ENCODE peak calls at places on chromosomes 7 and 10, in eight cellular contexts. One of them, this sample, is unnamed.

GRCh38 chr10:112507988-112508387 is 61.0 kb downstream of the VTI1A start:
- DNase-seq in heart left ventricle: no peak
- DNase-seq in uterus: no peak
- DNase-seq in stomach: no peak
- DNase-seq in ovary: no peak
- DNase-seq in gastrocnemius medialis: no peak
- DNase-seq in HCT116: no peak
- DNase-seq in transverse colon: no peak
- DNase-seq in this sample: no peak

GRCh38 chr7:107913846-107914245 is 22.9 kb downstream of the DLD start:
- DNase-seq in transverse colon: no peak
- DNase-seq in gastrocnemius medialis: no peak
- DNase-seq in ovary: no peak
- DNase-seq in uterus: no peak
- DNase-seq in heart left ventricle: no peak
- DNase-seq in HCT116: no peak
- DNase-seq in stomach: no peak
- DNase-seq in this sample: no peak

GRCh38 chr7:142880886-142881505 is 4.5 kb downstream of the TRPV6 start:
- DNase-seq in HCT116: peak; percentile 37
- DNase-seq in uterus: no peak
- DNase-seq in gastrocnemius medialis: no peak
- DNase-seq in ovary: no peak
- DNase-seq in heart left ventricle: no peak
- DNase-seq in stomach: peak; percentile 58
- DNase-seq in transverse colon: no peak
- DNase-seq in this sample: no peak

GRCh38 chr10:124892905-124893304 is 49.0 kb upstream of the ZRANB1 start:
- DNase-seq in HCT116: no peak
- DNase-seq in uterus: no peak
- DNase-seq in ovary: no peak
- DNase-seq in stomach: no peak
- DNase-seq in gastrocnemius medialis: no peak
- DNase-seq in heart left ventricle: no peak
- DNase-seq in transverse colon: no peak
- DNase-seq in this sample: no peak

GRCh38 chr7:121372376-121373024 is 23.6 kb downstream of the FAM3C start:
- DNase-seq in uterus: no peak
- DNase-seq in stomach: no peak
- DNase-seq in ovary: no peak
- DNase-seq in HCT116: no peak
- DNase-seq in transverse colon: no peak
- DNase-seq in heart left ventricle: no peak
- DNase-seq in gastrocnemius medialis: no peak
- DNase-seq in this sample: no peak

GRCh38 chr10:116998172-116998571 is 6.8 kb downstream of the SHTN1 start:
- DNase-seq in HCT116: no peak
- DNase-seq in heart left ventricle: no peak
- DNase-seq in stomach: no peak
- DNase-seq in gastrocnemius medialis: no peak
- DNase-seq in ovary: no peak
- DNase-seq in transverse colon: no peak
- DNase-seq in uterus: no peak
- DNase-seq in this sample: no peak

GRCh38 chr10:120426306-120426705 is 30.7 kb upstream of the PLPP4 start:
- DNase-seq in ovary: no peak
- DNase-seq in gastrocnemius medialis: no peak
- DNase-seq in heart left ventricle: no peak
- DNase-seq in transverse colon: no peak
- DNase-seq in stomach: no peak
- DNase-seq in HCT116: no peak
- DNase-seq in uterus: no peak
- DNase-seq in this sample: no peak

GRCh38 chr10:48448796-48449195 is 142.3 kb downstream of the MAPK8 start:
- DNase-seq in transverse colon: no peak
- DNase-seq in ovary: no peak
- DNase-seq in gastrocnemius medialis: no peak
- DNase-seq in stomach: no peak
- DNase-seq in uterus: no peak
- DNase-seq in HCT116: no peak
- DNase-seq in heart left ventricle: no peak
- DNase-seq in this sample: no peak

GRCh38 chr10:48459270-48460147 is 145.4 kb downstream of the ARHGAP22 start:
- DNase-seq in stomach: peak; percentile 25
- DNase-seq in heart left ventricle: no peak
- DNase-seq in HCT116: no peak
- DNase-seq in gastrocnemius medialis: no peak
- DNase-seq in transverse colon: no peak
- DNase-seq in uterus: peak; percentile 8
- DNase-seq in ovary: peak; percentile 29
- DNase-seq in this sample: no peak

GRCh38 chr7:129576138-129576537 is 35.4 kb upstream of the NRF1 start:
- DNase-seq in heart left ventricle: no peak
- DNase-seq in gastrocnemius medialis: no peak
- DNase-seq in HCT116: no peak
- DNase-seq in stomach: no peak
- DNase-seq in uterus: no peak
- DNase-seq in transverse colon: no peak
- DNase-seq in ovary: no peak
- DNase-seq in this sample: no peak

GRCh38 chr10:113087082-113088029 is 137.3 kb downstream of the TCF7L2 start:
- DNase-seq in HCT116: peak; percentile 100
- DNase-seq in uterus: peak; percentile 86
- DNase-seq in heart left ventricle: peak; percentile 71
- DNase-seq in transverse colon: peak; percentile 80
- DNase-seq in ovary: peak; percentile 61
- DNase-seq in stomach: peak; percentile 66
- DNase-seq in gastrocnemius medialis: peak; percentile 30
- DNase-seq in this sample: peak; percentile 87

GRCh38 chr7:119413314-119413805 is 859.6 kb upstream of the KCND2 start:
- DNase-seq in transverse colon: no peak
- DNase-seq in gastrocnemius medialis: no peak
- DNase-seq in uterus: no peak
- DNase-seq in heart left ventricle: no peak
- DNase-seq in ovary: no peak
- DNase-seq in stomach: no peak
- DNase-seq in HCT116: no peak
- DNase-seq in this sample: no peak

GRCh38 chr7:151742713-151743480 is 134.0 kb downstream of the PRKAG2 start:
- DNase-seq in uterus: no peak
- DNase-seq in stomach: no peak
- DNase-seq in ovary: no peak
- DNase-seq in transverse colon: no peak
- DNase-seq in HCT116: no peak
- DNase-seq in gastrocnemius medialis: no peak
- DNase-seq in heart left ventricle: no peak
- DNase-seq in this sample: no peak

GRCh38 chr10:34337917-34338316 is 477.2 kb downstream of the PARD3 start:
- DNase-seq in heart left ventricle: no peak
- DNase-seq in uterus: no peak
- DNase-seq in ovary: no peak
- DNase-seq in gastrocnemius medialis: no peak
- DNase-seq in HCT116: no peak
- DNase-seq in stomach: no peak
- DNase-seq in transverse colon: no peak
- DNase-seq in this sample: no peak

GRCh38 chr10:71484352-71484751 is 87.6 kb downstream of the CDH23 start:
- DNase-seq in HCT116: no peak
- DNase-seq in gastrocnemius medialis: no peak
- DNase-seq in heart left ventricle: peak; percentile 48
- DNase-seq in ovary: no peak
- DNase-seq in transverse colon: no peak
- DNase-seq in stomach: no peak
- DNase-seq in uterus: no peak
- DNase-seq in this sample: no peak
- TF ChIP-seq CTCF in HCT116: no peak
- TF ChIP-seq CTCF in gastrocnemius medialis: no peak
- TF ChIP-seq CTCF in heart left ventricle: peak; percentile 36
- TF ChIP-seq CTCF in ovary: no peak
- TF ChIP-seq CTCF in transverse colon: no peak
- TF ChIP-seq CTCF in stomach: no peak
- TF ChIP-seq CTCF in uterus: no peak
- TF ChIP-seq CTCF in this sample: no peak

DNA sequence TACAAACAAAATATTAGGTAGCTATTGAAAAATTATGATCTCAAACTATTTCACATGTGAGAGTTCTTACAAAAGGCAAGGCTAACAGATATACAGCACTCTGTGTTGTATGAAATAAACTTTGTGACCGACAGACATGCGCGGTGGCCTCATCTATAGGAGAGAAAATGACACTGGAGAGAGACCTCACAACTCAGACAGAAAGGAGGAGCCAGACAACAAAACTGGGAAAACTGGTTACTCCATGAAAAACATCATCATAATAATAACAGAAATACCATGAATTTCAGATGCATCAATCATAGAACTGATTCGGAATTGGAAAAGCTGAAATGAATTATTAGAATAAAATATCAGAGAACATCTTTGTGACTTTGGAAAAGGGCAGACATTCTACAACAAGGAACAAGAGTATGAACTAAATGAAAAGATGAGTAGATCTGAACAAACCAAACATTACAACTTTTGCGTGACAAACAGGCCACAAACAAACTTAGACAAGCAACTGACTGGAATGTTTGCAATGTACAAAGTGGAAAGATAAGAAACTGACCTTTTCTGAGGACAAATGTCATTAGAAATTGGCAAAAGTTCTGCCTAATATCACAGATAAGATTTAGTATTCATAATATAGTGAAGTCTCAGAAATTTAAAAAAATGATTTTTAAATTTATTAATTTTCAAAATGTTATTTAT is 69.3 kb downstream of the TNS3 start:
- DNase-seq in uterus: peak; percentile 4
- DNase-seq in transverse colon: no peak
- DNase-seq in ovary: peak; percentile 9
- DNase-seq in HCT116: no peak
- DNase-seq in stomach: no peak
- DNase-seq in heart left ventricle: no peak
- DNase-seq in gastrocnemius medialis: no peak
- DNase-seq in this sample: no peak
- TF ChIP-seq POLR2A in uterus: no peak
- TF ChIP-seq POLR2A in transverse colon: no peak
- TF ChIP-seq POLR2A in ovary: no peak
- TF ChIP-seq POLR2A in HCT116: no peak
- TF ChIP-seq POLR2A in stomach: no peak
- TF ChIP-seq POLR2A in heart left ventricle: no peak
- TF ChIP-seq POLR2A in gastrocnemius medialis: no peak
- TF ChIP-seq POLR2A in this sample: no peak

DNA sequence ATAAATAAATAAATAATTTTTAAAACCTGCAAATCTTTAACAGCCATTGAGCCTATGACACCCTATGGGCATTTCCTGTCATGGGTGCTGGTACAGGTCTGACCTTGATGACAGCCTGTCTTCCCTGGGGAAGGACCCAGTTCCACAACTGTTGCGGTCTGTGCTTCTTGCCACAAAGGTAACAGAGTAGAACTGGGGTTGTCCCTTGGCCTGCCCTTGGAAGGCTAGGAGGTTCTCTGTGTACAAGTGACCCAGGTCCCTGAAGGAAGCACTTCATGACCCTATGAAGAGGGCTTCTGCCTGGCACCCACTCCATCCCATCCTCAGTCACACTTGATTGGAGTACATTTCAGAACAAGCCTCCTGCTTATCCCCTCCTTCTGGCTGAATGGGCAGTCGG is 66.9 kb downstream of the OGDH start:
- DNase-seq in ovary: no peak
- DNase-seq in gastrocnemius medialis: no peak
- DNase-seq in transverse colon: no peak
- DNase-seq in uterus: no peak
- DNase-seq in HCT116: no peak
- DNase-seq in heart left ventricle: no peak
- DNase-seq in stomach: no peak
- DNase-seq in this sample: no peak
- H3K36me3 ChIP-seq in ovary: no peaks in the 10 kb centered on the region
- H3K36me3 ChIP-seq in gastrocnemius medialis: peaks cover 48% of the 10 kb centered on the region
- H3K36me3 ChIP-seq in transverse colon: peaks cover 27% of the 10 kb centered on the region
- H3K36me3 ChIP-seq in uterus: no peaks in the 10 kb centered on the region
- H3K36me3 ChIP-seq in HCT116: peaks cover 4% of the 10 kb centered on the region
- H3K36me3 ChIP-seq in heart left ventricle: peaks cover 13% of the 10 kb centered on the region
- H3K36me3 ChIP-seq in stomach: peaks cover 80% of the 10 kb centered on the region
- H3K36me3 ChIP-seq in this sample: no peaks in the 10 kb centered on the region

GRCh38 chr7:81960026-81960425 is 190.2 kb upstream of the HGF start:
- DNase-seq in uterus: no peak
- DNase-seq in ovary: no peak
- DNase-seq in heart left ventricle: no peak
- DNase-seq in stomach: no peak
- DNase-seq in HCT116: no peak
- DNase-seq in transverse colon: no peak
- DNase-seq in gastrocnemius medialis: no peak
- DNase-seq in this sample: no peak

GRCh38 chr7:81957517-81957916 is 187.7 kb upstream of the HGF start:
- DNase-seq in heart left ventricle: no peak
- DNase-seq in gastrocnemius medialis: no peak
- DNase-seq in stomach: no peak
- DNase-seq in transverse colon: no peak
- DNase-seq in uterus: no peak
- DNase-seq in HCT116: no peak
- DNase-seq in ovary: no peak
- DNase-seq in this sample: no peak

GRCh38 chr7:81956520-81956919 is 186.7 kb upstream of the HGF start:
- DNase-seq in ovary: no peak
- DNase-seq in transverse colon: no peak
- DNase-seq in heart left ventricle: no peak
- DNase-seq in HCT116: peak; percentile 47
- DNase-seq in stomach: no peak
- DNase-seq in gastrocnemius medialis: no peak
- DNase-seq in uterus: no peak
- DNase-seq in this sample: no peak
- TF ChIP-seq CTCF in ovary: no peak
- TF ChIP-seq CTCF in transverse colon: peak; percentile 27
- TF ChIP-seq CTCF in heart left ventricle: peak; percentile 62
- TF ChIP-seq CTCF in HCT116: peak; percentile 75
- TF ChIP-seq CTCF in stomach: no peak
- TF ChIP-seq CTCF in gastrocnemius medialis: no peak
- TF ChIP-seq CTCF in uterus: peak; percentile 32
- TF ChIP-seq CTCF in this sample: peak; percentile 34

This sample was measured in Peyer's patch.